ENCODE peak calls at places on chromosomes 4 and X, in eight cellular contexts. B is A549, J is trophoblast cell, E is coronary artery, Q is epithelial cell of esophagus, I is AG04449, W is colonic mucosa, K is IMR-90. Y is an unnamed sample.

GRCh38 chr4:40367451-40367850 is 32.3 kb downstream of the CHRNA9 start:
- DNase-seq in B (no peak), Q (no peak), W (no peak), K (no peak), J (peak; percentile 36), E (no peak), I (no peak), Y (no peak)

GRCh38 chrX:79167437-79167836 is 22.9 kb downstream of the GPR174 start:
- DNase-seq in E (no peak), Q (no peak), J (no peak), B (no peak), K (no peak), W (no peak), I (no peak), Y (no peak)

GRCh38 chr4:32689520-32689919 is 1969.4 kb downstream of the PCDH7 start:
- DNase-seq in I (no peak), Q (peak; percentile 77), B (peak; percentile 15), W (no peak), K (no peak), E (no peak), J (no peak), Y (no peak)

GRCh38 chr4:75867135-75867534 is 35.1 kb downstream of the PPEF2 start:
- DNase-seq in B (peak; percentile 27), W (no peak), K (no peak), I (no peak), J (no peak), Q (no peak), E (no peak), Y (no peak)

GRCh38 chr4:112348488-112349158 is 51.5 kb downstream of the ALPK1 start:
- DNase-seq in B (peak; percentile 63), W (peak; percentile 35), J (peak; percentile 35), K (peak; percentile 84), E (no peak), Q (peak; percentile 86), I (no peak), Y (peak; percentile 68)

GRCh38 chr4:8571702-8572685 is 8.2 kb upstream of the GPR78 start:
- DNase-seq in J (peak; percentile 96), E (no peak), K (no peak), I (no peak), Q (peak; percentile 9), B (no peak), W (no peak), Y (no peak)

GRCh38 chrX:13001961-13002671 is 27.2 kb downstream of the TMSB4X start:
- DNase-seq in K (peak; percentile 52), E (no peak), B (no peak), W (no peak), Q (peak; percentile 81), I (no peak), J (no peak), Y (no peak)

GRCh38 chr4:26873391-26874026 is 12.9 kb downstream of the STIM2 start:
- DNase-seq in W (no peak), Q (no peak), I (no peak), E (no peak), J (no peak), K (no peak), B (no peak), Y (no peak)

GRCh38 chr4:24809376-24809775 is 14.0 kb downstream of the SOD3 start:
- DNase-seq in K (no peak), B (peak; percentile 13), E (no peak), J (no peak), I (no peak), W (peak; percentile 12), Q (peak; percentile 9), Y (no peak)

GRCh38 chr4:140363558-140363957 is 9.9 kb upstream of the SCOC start:
- DNase-seq in W (no peak), J (no peak), B (no peak), E (no peak), I (no peak), K (no peak), Q (no peak), Y (no peak)

GRCh38 chrX:111470681-111471403 is 40.6 kb upstream of the SERTM2 start:
- DNase-seq in W (no peak), K (no peak), B (no peak), Q (no peak), I (no peak), J (no peak), E (no peak), Y (no peak)

GRCh38 chr4:149754526-149754925 is 61.1 kb downstream of the IQCM start:
- DNase-seq in B (no peak), K (peak; percentile 70), J (no peak), I (peak; percentile 9), Q (peak; percentile 59), E (no peak), W (no peak), Y (peak; percentile 53)

GRCh38 chr4:169952236-169953088 is 73.7 kb downstream of the MFAP3L start:
- DNase-seq in Q (no peak), I (no peak), J (no peak), E (no peak), K (no peak), B (no peak), W (no peak), Y (no peak)

GRCh38 chr4:169956441-169956840 is 69.8 kb downstream of the MFAP3L start:
- DNase-seq in J (no peak), Q (no peak), I (no peak), W (no peak), E (no peak), K (no peak), B (no peak), Y (no peak)

GRCh38 chr4:169958629-169959028 is 67.6 kb downstream of the MFAP3L start:
- DNase-seq in B (no peak), Q (no peak), W (no peak), E (no peak), K (no peak), J (no peak), I (no peak), Y (no peak)

GRCh38 chr4:169955521-169955920 is 70.7 kb downstream of the MFAP3L start:
- DNase-seq in W (no peak), B (no peak), E (no peak), K (no peak), Q (no peak), I (no peak), J (no peak), Y (no peak)

DNA sequence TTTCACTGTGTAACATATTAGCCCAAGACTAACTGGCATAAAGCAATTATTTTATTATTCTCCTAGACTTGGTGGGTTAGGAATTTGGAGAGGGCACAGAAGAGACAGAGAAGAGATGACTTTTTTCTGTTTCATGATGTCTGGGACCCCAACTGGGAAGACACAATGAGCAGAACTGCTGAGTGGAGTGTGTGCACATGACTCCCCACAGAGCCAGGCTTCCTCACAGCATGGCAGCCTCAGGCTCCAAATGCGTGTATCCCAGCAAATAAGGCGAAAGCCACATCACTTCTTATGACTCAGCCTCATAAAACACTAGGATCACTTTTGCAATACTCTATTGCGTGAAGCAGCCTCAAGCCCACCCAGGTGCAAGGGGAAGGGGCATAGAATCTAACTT is 68.4 kb downstream of the MFAP3L start:
- DNase-seq in I (no peak), W (no peak), E (no peak), B (no peak), K (no peak), Q (no peak), J (no peak), Y (no peak)
- H3K4me3 ChIP-seq in I (no peak overlapping the region), W (no peak overlapping the region), E (no peak overlapping the region), B (no peak overlapping the region), K (no peak overlapping the region), Q (no peak overlapping the region), J (no peak overlapping the region), Y (no peak overlapping the region)

GRCh38 chr4:891747-892146 is 40.4 kb downstream of the GAK start:
- DNase-seq in Q (no peak), I (no peak), B (no peak), J (no peak), W (no peak), K (no peak), E (no peak), Y (no peak)
- H3K4me3 ChIP-seq in Q (no peak overlapping the region), I (no peak overlapping the region), B (no peak overlapping the region), J (no peak overlapping the region), W (no peak overlapping the region), K (no peak overlapping the region), E (no peak overlapping the region), Y (no peak overlapping the region)

GRCh38 chr4:122360754-122361153 is 18.1 kb upstream of the ADAD1 start:
- DNase-seq in J (no peak), B (no peak), W (no peak), E (no peak), Q (no peak), I (no peak), K (no peak), Y (no peak)

DNA sequence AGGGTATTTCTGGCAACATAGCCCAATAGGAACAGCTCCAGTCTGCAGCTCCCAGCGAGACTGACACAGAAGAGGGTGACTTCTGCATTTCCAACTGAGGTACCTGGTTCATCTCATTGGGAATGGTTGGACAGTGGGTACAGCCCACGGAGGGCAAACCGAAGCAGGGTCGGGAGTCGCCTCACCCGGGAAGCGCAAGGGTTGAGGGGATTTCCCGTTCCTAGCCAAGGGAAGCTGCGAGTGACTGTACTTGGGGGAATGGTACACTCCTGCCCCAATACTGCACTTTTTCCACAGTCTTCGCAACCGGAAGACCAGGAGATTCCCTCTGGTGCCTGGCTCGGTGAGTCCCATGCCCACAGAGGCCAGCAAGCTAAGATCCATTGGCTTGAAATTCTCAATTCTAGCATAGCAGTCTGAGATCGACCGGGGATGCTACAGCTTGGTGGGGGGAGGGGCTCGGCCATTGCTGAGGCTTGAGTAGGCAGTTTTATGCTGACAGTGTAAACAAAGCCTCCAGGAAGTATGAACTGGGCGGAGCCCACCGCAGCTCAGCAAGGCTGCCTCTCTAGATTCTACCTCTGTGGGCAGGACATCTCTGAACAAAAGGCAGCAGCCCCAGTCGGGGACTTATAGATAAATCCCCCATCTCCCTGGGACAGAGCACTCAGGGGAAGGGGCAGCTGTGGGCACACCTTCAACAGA is 14.0 kb upstream of the ADAD1 start:
- DNase-seq in W (peak; percentile 22), J (no peak), Q (no peak), K (no peak), B (peak; percentile 3), I (no peak), E (no peak), Y (no peak)
- H3K4me3 ChIP-seq in W (no peak overlapping the region), J (no peak overlapping the region), Q (no peak overlapping the region), K (no peak overlapping the region), B (no peak overlapping the region), I (no peak overlapping the region), E (no peak overlapping the region), Y (no peak overlapping the region)

GRCh38 chr4:94038195-94038594 is 169.5 kb upstream of the SMARCAD1 start:
- DNase-seq in B (no peak), I (no peak), E (no peak), K (no peak), Q (no peak), W (no peak), J (no peak), Y (no peak)

GRCh38 chr4:94036964-94037363 is 170.7 kb upstream of the SMARCAD1 start:
- DNase-seq in I (no peak), J (no peak), B (no peak), Q (peak; percentile 4), W (no peak), K (no peak), E (no peak), Y (peak; percentile 35)

DNA sequence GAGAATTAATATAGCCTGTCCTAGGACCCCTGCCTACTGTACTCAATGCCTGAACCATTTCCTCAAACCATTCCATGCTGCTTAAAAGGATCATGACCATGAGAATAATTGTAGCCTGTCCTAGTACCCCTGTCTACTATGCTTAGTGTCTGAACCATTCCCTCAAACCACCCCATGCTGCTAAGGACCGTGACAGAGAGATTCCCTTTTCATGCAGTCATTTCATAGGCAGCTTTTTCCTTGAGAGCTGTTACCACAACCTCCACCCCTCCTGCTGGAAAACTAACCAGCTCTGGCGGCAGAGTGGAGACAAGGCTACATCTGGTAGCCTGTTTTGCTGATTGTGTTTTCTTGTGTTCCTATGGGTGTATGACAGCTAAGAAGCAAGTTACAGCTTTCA is 174.9 kb upstream of the SMARCAD1 start:
- DNase-seq in W (no peak), I (no peak), K (no peak), B (peak; percentile 1), J (no peak), Q (no peak), E (no peak), Y (peak; percentile 55)
- H3K4me3 ChIP-seq in W (no peak overlapping the region), I (no peak overlapping the region), K (no peak overlapping the region), B (no peak overlapping the region), J (no peak overlapping the region), Q (no peak overlapping the region), E (no peak overlapping the region), Y (no peak overlapping the region)